ENCODE peak calls at places on chromosomes 5 and 9, in ten cellular contexts. X, H, G, Y, U, P, Q, S, F and J are unnamed samples.

GRCh38 chr5:55234171-55234700 is 828 bp upstream of the CCNO start:
- DNase-seq in G (peak), Q (no peak), F (no peak), S (no peak), Y (no peak), P (no peak), U (no peak), H (no peak), X (no peak), J (peak)

GRCh38 chr5:11560915-11561697 is 343.1 kb downstream of the CTNND2 start:
- DNase-seq in U (no peak), X (no peak), G (no peak), F (no peak), Y (no peak), P (no peak), S (no peak), H (no peak), Q (no peak), J (no peak)

GRCh38 chr9:113310538-113310937 is 7.4 kb upstream of the RNF183 start:
- DNase-seq in F (no peak), P (no peak), G (no peak), X (no peak), U (no peak), S (no peak), H (no peak), Y (no peak), Q (no peak), J (no peak)

GRCh38 chr5:143229896-143230675 is 173.4 kb downstream of the NR3C1 start:
- DNase-seq in Q (peak), H (peak), F (no peak), U (no peak), Y (no peak), S (peak), G (no peak), P (peak), X (no peak), J (no peak)

GRCh38 chr5:175893466-175893865 is 22.1 kb downstream of the CPLX2 start:
- DNase-seq in U (no peak), Y (no peak), X (no peak), G (no peak), H (no peak), Q (no peak), P (peak), S (no peak), F (no peak), J (no peak)

GRCh38 chr5:174045470-174046025 is at the start of gene NSG2:
- DNase-seq in Y (peak), H (peak), U (no peak), Q (peak), S (peak), P (no peak), X (peak), F (no peak), G (peak), J (peak)

GRCh38 chr9:137778914-137779313 is 98.7 kb upstream of the CACNA1B start:
- DNase-seq in S (no peak), U (no peak), H (no peak), P (no peak), Q (no peak), Y (no peak), F (no peak), X (no peak), G (no peak), J (no peak)

GRCh38 chr5:103469288-103470065 is 93.1 kb downstream of the NUDT12 start:
- DNase-seq in P (no peak), F (no peak), U (no peak), S (no peak), X (no peak), Q (no peak), H (no peak), G (peak), Y (no peak), J (no peak)

GRCh38 chr5:122844136-122844915 is 1.1 kb upstream of the SNX24 start:
- DNase-seq in X (no peak), U (no peak), Y (no peak), F (peak), S (no peak), H (peak), Q (no peak), P (no peak), G (peak), J (peak)

GRCh38 chr9:134526798-134527492 is 114.7 kb upstream of the COL5A1 start:
- DNase-seq in G (no peak), X (peak), P (no peak), U (no peak), Q (no peak), Y (no peak), S (no peak), H (no peak), F (no peak), J (no peak)

GRCh38 chr5:14237313-14238086 is 94.4 kb downstream of the TRIO start:
- DNase-seq in Y (no peak), H (no peak), F (no peak), P (no peak), X (no peak), S (no peak), U (no peak), G (no peak), Q (no peak), J (no peak)

GRCh38 chr9:33289501-33289900 is 815 bp upstream of the NFX1 start:
- DNase-seq in G (peak), Q (no peak), H (peak), S (no peak), P (no peak), X (no peak), Y (no peak), U (peak), F (peak), J (no peak)

GRCh38 chr5:172806897-172807672 is 27.0 kb upstream of the ERGIC1 start:
- DNase-seq in X (peak), Q (peak), U (peak), P (peak), G (peak), H (peak), S (peak), F (peak), Y (peak), J (peak)
- TF ChIP-seq POLR2A in X (no peak), Q (peak), U (peak), P (peak), G (peak), H (peak), S (no peak), F (peak), Y (peak), J (peak)

GRCh38 chr5:178202541-178202940 is 1.8 kb upstream of the HNRNPAB start:
- DNase-seq in G (no peak), F (no peak), Q (no peak), X (peak), H (no peak), S (no peak), P (peak), Y (no peak), U (no peak), J (no peak)

GRCh38 chr5:178205010-178205748 is 846 bp downstream of the HNRNPAB start:
- DNase-seq in Q (no peak), G (peak), U (peak), F (peak), H (peak), X (peak), P (peak), S (peak), Y (peak), J (peak)

GRCh38 chr5:178205749-178206047 is 1.4 kb downstream of the HNRNPAB start:
- DNase-seq in P (no peak), U (no peak), Y (no peak), H (no peak), F (no peak), Q (no peak), S (no peak), G (no peak), X (no peak), J (no peak)

GRCh38 chr5:178203670-178204204 is 596 bp upstream of the HNRNPAB start:
- DNase-seq in Q (no peak), S (no peak), G (no peak), Y (no peak), X (peak), U (no peak), H (no peak), F (no peak), P (no peak), J (no peak)

GRCh38 chr5:178204205-178205009 is at the start of gene HNRNPAB:
- DNase-seq in G (peak), Y (peak), P (peak), F (peak), U (peak), S (peak), H (peak), X (peak), Q (peak), J (peak)
- TF ChIP-seq POLR2A in G (peak), Y (peak), P (peak), F (peak), U (peak), S (peak), H (peak), X (peak), Q (peak), J (peak)

GRCh38 chr5:150000990-150001659 is 586 bp downstream of the HMGXB3 start:
- DNase-seq in X (no peak), Y (peak), H (peak), Q (no peak), U (peak), F (no peak), G (peak), S (peak), P (peak), J (peak)

GRCh38 chr5:149999359-149999758 is 1.1 kb downstream of the TIGD6 start:
- DNase-seq in F (no peak), X (no peak), U (no peak), G (no peak), S (no peak), Y (no peak), P (no peak), H (no peak), Q (no peak), J (no peak)

GRCh38 chr5:150001660-150002493 is 1.3 kb downstream of the HMGXB3 start:
- DNase-seq in P (peak), F (no peak), U (no peak), Q (peak), X (no peak), S (peak), H (no peak), G (peak), Y (peak), J (peak)

GRCh38 chr5:149999866-150000260 is 591 bp downstream of the TIGD6 start:
- DNase-seq in F (no peak), U (no peak), P (no peak), G (no peak), X (no peak), Q (no peak), H (no peak), Y (no peak), S (no peak), J (no peak)

GRCh38 chr5:150000261-150000989 is at the start of the genes HMGXB3 and TIGD6:
- DNase-seq in H (peak), P (peak), U (peak), Q (peak), S (peak), X (peak), G (peak), F (peak), Y (peak), J (peak)
- TF ChIP-seq POLR2A in H (no peak), P (peak), U (no peak), Q (peak), S (peak), X (peak), G (peak), F (peak), Y (peak), J (peak)

DNA sequence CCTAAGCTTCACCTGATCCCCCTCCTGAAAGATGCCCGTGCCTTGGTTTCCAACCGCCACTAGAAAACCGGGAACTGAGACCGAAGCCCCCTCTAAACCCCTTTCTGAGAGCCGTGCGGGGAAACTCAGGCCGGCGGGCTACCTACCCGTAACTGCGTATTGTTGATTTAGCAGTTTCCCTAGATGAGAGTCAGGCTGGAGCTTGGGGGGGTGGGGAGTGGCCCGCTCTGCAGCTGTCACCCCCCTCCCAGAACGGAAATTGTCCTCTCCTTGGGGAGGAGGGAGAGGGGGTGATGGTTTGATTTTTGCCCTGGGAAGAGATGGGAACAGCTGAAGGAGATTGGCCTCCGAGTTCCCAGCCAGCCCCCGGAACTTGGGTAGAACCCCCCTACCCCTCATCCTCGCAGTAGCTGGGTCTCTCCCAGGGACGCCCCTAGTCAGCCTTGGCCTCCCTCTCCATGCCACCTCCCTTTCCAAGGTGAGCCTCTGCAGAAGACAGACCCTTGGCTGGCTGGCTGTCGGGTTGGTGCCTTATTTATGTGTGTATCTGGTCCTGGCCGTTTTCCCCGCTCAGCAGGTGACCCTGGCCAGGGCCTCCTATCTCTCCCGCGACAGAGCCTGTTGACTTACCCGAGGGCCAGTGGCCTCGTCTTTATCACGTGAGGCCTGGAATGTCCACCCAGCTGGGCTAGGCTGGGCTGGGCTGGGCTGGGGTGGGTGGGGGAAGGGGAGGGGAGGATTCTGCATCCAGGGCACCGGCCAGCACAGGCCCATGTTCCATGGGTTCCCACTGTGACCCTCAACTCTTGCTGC is 2.7 kb downstream of the CXXC5 start:
- DNase-seq in Y (no peak), X (no peak), P (peak), U (peak), Q (no peak), F (no peak), H (no peak), G (peak), S (no peak), J (peak)
- TF ChIP-seq POLR2A in Y (no peak), X (peak), P (no peak), U (no peak), Q (peak), F (no peak), H (no peak), G (peak), S (no peak), J (no peak)

GRCh38 chr5:172905346-172905756 is 53.9 kb upstream of the RPL26L1 start:
- DNase-seq in H (no peak), S (no peak), G (no peak), X (no peak), U (no peak), Y (no peak), Q (no peak), F (no peak), P (peak), J (no peak)
- TF ChIP-seq POLR2A in H (no peak), S (no peak), G (peak), X (no peak), U (no peak), Y (no peak), Q (no peak), F (no peak), P (peak), J (no peak)

GRCh38 chr5:39519566-39520231 is 94.9 kb upstream of the DAB2 start:
- DNase-seq in G (no peak), S (no peak), X (no peak), P (no peak), Q (no peak), H (no peak), U (no peak), F (no peak), Y (no peak), J (no peak)

GRCh38 chr5:39518516-39518915 is 93.7 kb upstream of the DAB2 start:
- DNase-seq in F (no peak), S (no peak), U (no peak), G (no peak), Y (no peak), P (no peak), Q (no peak), H (no peak), X (no peak), J (no peak)

GRCh38 chr5:39521098-39521860 is 96.5 kb upstream of the DAB2 start:
- DNase-seq in U (no peak), S (no peak), P (no peak), X (no peak), H (no peak), Y (no peak), G (no peak), F (no peak), Q (no peak), J (no peak)

GRCh38 chr5:39521945-39522590 is 97.3 kb upstream of the DAB2 start:
- DNase-seq in Q (no peak), S (no peak), Y (no peak), P (no peak), U (no peak), H (no peak), F (no peak), G (no peak), X (no peak), J (no peak)

DNA sequence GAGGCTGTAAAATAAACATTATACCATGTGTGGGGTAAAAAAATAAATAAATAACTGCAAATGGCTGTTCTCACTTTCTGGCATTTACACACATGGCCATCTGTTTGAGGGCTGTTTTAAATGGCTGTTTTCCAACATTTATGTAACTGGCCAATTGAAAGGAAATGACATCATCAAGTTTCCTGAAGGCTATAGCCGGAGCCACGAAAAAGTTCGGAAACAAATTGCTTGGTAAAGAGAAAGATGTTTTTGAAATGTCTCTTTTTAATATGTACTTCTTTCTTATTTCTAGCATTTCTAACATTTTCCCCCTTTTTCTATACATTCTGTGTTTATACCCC is 95.4 kb upstream of the DAB2 start:
- DNase-seq in P (no peak), H (no peak), Q (no peak), U (no peak), G (no peak), Y (no peak), F (no peak), X (no peak), S (no peak), J (no peak)
- TF ChIP-seq POLR2A in P (no peak), H (no peak), Q (no peak), U (no peak), G (no peak), Y (no peak), F (no peak), X (no peak), S (no peak), J (no peak)

DNA sequence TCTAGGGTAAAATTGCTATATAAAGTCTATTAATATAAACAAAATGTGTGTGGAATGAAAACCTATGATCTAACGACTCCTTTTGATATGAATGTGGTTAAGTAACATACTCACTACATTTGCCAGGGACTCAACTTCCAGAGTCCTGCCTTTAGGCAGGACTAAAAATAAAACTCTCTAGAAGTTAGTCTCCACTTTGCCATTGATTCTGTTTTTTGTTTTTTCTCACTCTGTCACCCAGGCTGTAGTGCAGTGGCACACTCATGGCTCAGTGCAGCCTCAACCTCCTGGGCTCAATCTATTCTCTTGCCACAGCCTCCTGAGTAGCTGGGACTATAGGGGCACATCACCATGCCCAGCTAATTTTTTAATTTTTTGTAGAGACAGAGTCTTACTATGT is 30.0 kb downstream of the ZCCHC10 start:
- DNase-seq in G (no peak), P (no peak), Q (no peak), Y (no peak), U (peak), S (no peak), F (no peak), X (no peak), H (no peak), J (no peak)
- TF ChIP-seq POLR2A in G (no peak), P (no peak), Q (no peak), Y (no peak), U (no peak), S (no peak), F (no peak), X (no peak), H (no peak), J (no peak)

GRCh38 chr5:154190652-154191304 is at the start of gene GALNT10:
- DNase-seq in Y (peak), H (no peak), F (peak), X (peak), Q (no peak), G (peak), P (peak), U (peak), S (peak), J (peak)
- TF ChIP-seq POLR2A in Y (peak), H (no peak), F (peak), X (no peak), Q (peak), G (no peak), P (no peak), U (no peak), S (peak), J (peak)

DNA sequence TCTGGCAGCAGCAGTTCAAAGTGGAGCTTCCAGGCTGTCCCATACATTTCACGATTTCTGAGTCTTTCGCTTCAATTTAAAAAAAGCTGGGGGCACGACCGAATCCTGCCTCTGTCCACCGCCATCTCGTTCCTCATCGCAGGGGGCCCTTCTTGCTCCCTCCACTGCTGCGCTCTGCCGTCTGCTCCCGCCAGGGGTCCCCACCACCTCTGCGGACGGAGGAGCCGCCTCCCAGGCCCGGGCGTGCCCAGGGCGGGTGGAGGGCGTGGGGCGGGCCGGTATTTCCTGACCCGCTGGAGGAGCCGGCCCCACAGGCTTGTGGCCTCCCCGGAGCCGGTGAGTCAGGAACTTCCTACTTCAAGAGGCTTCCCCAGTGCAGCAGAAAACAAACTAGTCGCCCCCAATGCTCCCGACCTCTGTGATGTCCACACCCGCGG is 50.4 kb downstream of the USP20 start:
- DNase-seq in Y (peak), Q (peak), S (no peak), F (peak), U (peak), H (peak), P (peak), X (peak), G (peak), J (peak)
- TF ChIP-seq POLR2A in Y (peak), Q (peak), S (no peak), F (peak), U (peak), H (no peak), P (no peak), X (no peak), G (peak), J (peak)

GRCh38 chr9:35731415-35732184 is 395 bp downstream of the TLN1 start:
- DNase-seq in S (no peak), Q (no peak), G (no peak), U (no peak), P (no peak), X (no peak), Y (peak), F (no peak), H (peak), J (no peak)
- TF ChIP-seq POLR2A in S (no peak), Q (no peak), G (peak), U (no peak), P (peak), X (no peak), Y (no peak), F (no peak), H (no peak), J (no peak)